ENCODE peak calls at places on chromosomes 11 and 22, in six cellular contexts. L, A, D, Q, J and S are unnamed samples.

GRCh38 chr11:47248304-47248663 is 330 bp downstream of the ACP2 start:
- DNase-seq in L (no peak), A (no peak), D (no peak), Q (no peak), J (no peak), S (no peak)

GRCh38 chr22:38874529-38875222 is 2.7 kb upstream of the CBX6 start:
- DNase-seq in L (no peak), A (no peak), D (no peak), Q (no peak), J (no peak), S (no peak)

GRCh38 chr11:132718711-132719641 is 813.3 kb downstream of the OPCML start:
- DNase-seq in L (no peak), A (no peak), D (no peak), Q (peak), J (peak), S (no peak)

GRCh38 chr22:43333978-43334377 is 9.2 kb downstream of the SCUBE1 start:
- DNase-seq in L (no peak), A (no peak), D (no peak), Q (no peak), J (no peak), S (no peak)

GRCh38 chr11:78187366-78188011 is 937 bp downstream of the KCTD21 start:
- DNase-seq in L (no peak), A (no peak), D (no peak), Q (no peak), J (no peak), S (no peak)

GRCh38 chr22:48340727-48341709 is 1486.7 kb downstream of the BRD1 start:
- DNase-seq in L (no peak), A (no peak), D (no peak), Q (no peak), J (no peak), S (peak)

GRCh38 chr11:121321614-121322243 is 29.2 kb downstream of the SC5D start:
- DNase-seq in L (peak), A (peak), D (no peak), Q (no peak), J (peak), S (peak)

GRCh38 chr11:123682976-123683375 is 28.6 kb upstream of the SCN3B start:
- DNase-seq in L (peak), A (no peak), D (no peak), Q (no peak), J (no peak), S (peak)

GRCh38 chr22:20211997-20212753 is 55.9 kb downstream of the RTN4R start:
- DNase-seq in L (no peak), A (no peak), D (no peak), Q (no peak), J (no peak), S (no peak)

GRCh38 chr11:84130646-84131427 is 844.7 kb upstream of the CCDC90B start:
- DNase-seq in L (no peak), A (no peak), D (no peak), Q (no peak), J (no peak), S (no peak)

GRCh38 chr11:102733232-102733875 is 8.6 kb upstream of the MMP8 start:
- DNase-seq in L (no peak), A (no peak), D (no peak), Q (no peak), J (peak), S (peak)

GRCh38 chr22:32204856-32205722 is at the start of gene RFPL2:
- DNase-seq in L (peak), A (no peak), D (no peak), Q (peak), J (peak), S (peak)

GRCh38 chr11:23688835-23689234 is 808.0 kb upstream of the LUZP2 start:
- DNase-seq in L (no peak), A (no peak), D (no peak), Q (no peak), J (no peak), S (no peak)

GRCh38 chr11:7422544-7423331 is 62.6 kb upstream of the OLFML1 start:
- DNase-seq in L (no peak), A (no peak), D (no peak), Q (no peak), J (no peak), S (no peak)

GRCh38 chr22:44455963-44456358 is 42.1 kb downstream of the RTL6 start:
- DNase-seq in L (no peak), A (no peak), D (no peak), Q (no peak), J (peak), S (no peak)

GRCh38 chr11:61870429-61871039 is 20.8 kb downstream of the FADS3 start:
- DNase-seq in L (no peak), A (no peak), D (no peak), Q (no peak), J (no peak), S (no peak)

GRCh38 chr11:68120212-68121066 is 749 bp downstream of the CHKA start:
- DNase-seq in L (peak), A (peak), D (peak), Q (peak), J (peak), S (peak)

GRCh38 chr22:40147388-40148176 is 30.1 kb upstream of the TNRC6B start:
- DNase-seq in L (no peak), A (no peak), D (no peak), Q (no peak), J (no peak), S (no peak)